ENCODE peak calls at places on chromosomes 12 and 14, in six cellular contexts. One of them, this sample, is unnamed.
A peak's percentile ranks its signal among the peaks of the same experiment; 100 is the strongest.

GRCh38 chr14:70096866-70097265 is 91.9 kb downstream of the SLC8A3 start:
- DNase-seq in activated CD8-positive, alpha-beta T cell treated with anti-CD3 and anti-CD28 coated beads, Interleukin-2, amount 10 ng/mL, durations not matched to agents 7 days and 5 days: no peak
- DNase-seq in A549: peak; percentile 13
- DNase-seq in cardiac muscle cell: peak; percentile 32
- DNase-seq in anterior cingulate cortex: no peak
- DNase-seq in DMS153: no peak
- DNase-seq in this sample: no peak

GRCh38 chr12:32402170-32402569 is 2.8 kb downstream of the FGD4 start:
- DNase-seq in activated CD8-positive, alpha-beta T cell treated with anti-CD3 and anti-CD28 coated beads, Interleukin-2, amount 10 ng/mL, durations not matched to agents 7 days and 5 days: no peak
- DNase-seq in A549: no peak
- DNase-seq in cardiac muscle cell: no peak
- DNase-seq in anterior cingulate cortex: no peak
- DNase-seq in DMS153: no peak
- DNase-seq in this sample: no peak

GRCh38 chr14:99183311-99183710 is 88.7 kb downstream of the BCL11B start:
- DNase-seq in activated CD8-positive, alpha-beta T cell treated with anti-CD3 and anti-CD28 coated beads, Interleukin-2, amount 10 ng/mL, durations not matched to agents 7 days and 5 days: no peak
- DNase-seq in A549: no peak
- DNase-seq in cardiac muscle cell: no peak
- DNase-seq in anterior cingulate cortex: no peak
- DNase-seq in DMS153: no peak
- DNase-seq in this sample: no peak

GRCh38 chr14:104532191-104532555 is 47.4 kb upstream of the C14orf180 start:
- DNase-seq in activated CD8-positive, alpha-beta T cell treated with anti-CD3 and anti-CD28 coated beads, Interleukin-2, amount 10 ng/mL, durations not matched to agents 7 days and 5 days: no peak
- DNase-seq in A549: no peak
- DNase-seq in cardiac muscle cell: no peak
- DNase-seq in anterior cingulate cortex: no peak
- DNase-seq in DMS153: no peak
- DNase-seq in this sample: no peak

GRCh38 chr14:74685054-74685453 is 27.8 kb downstream of the AREL1 start:
- DNase-seq in activated CD8-positive, alpha-beta T cell treated with anti-CD3 and anti-CD28 coated beads, Interleukin-2, amount 10 ng/mL, durations not matched to agents 7 days and 5 days: no peak
- DNase-seq in A549: no peak
- DNase-seq in cardiac muscle cell: no peak
- DNase-seq in anterior cingulate cortex: no peak
- DNase-seq in DMS153: no peak
- DNase-seq in this sample: no peak

GRCh38 chr12:124174406-124174805 is 120.5 kb upstream of the RFLNA start:
- DNase-seq in activated CD8-positive, alpha-beta T cell treated with anti-CD3 and anti-CD28 coated beads, Interleukin-2, amount 10 ng/mL, durations not matched to agents 7 days and 5 days: no peak
- DNase-seq in A549: no peak
- DNase-seq in cardiac muscle cell: peak; percentile 58
- DNase-seq in anterior cingulate cortex: no peak
- DNase-seq in DMS153: no peak
- DNase-seq in this sample: no peak

GRCh38 chr12:128083132-128083729 is 183.7 kb upstream of the TMEM132C start:
- DNase-seq in activated CD8-positive, alpha-beta T cell treated with anti-CD3 and anti-CD28 coated beads, Interleukin-2, amount 10 ng/mL, durations not matched to agents 7 days and 5 days: no peak
- DNase-seq in A549: no peak
- DNase-seq in cardiac muscle cell: no peak
- DNase-seq in anterior cingulate cortex: no peak
- DNase-seq in DMS153: no peak
- DNase-seq in this sample: no peak

GRCh38 chr12:29519585-29520182 is 22.2 kb upstream of the OVCH1 start:
- DNase-seq in activated CD8-positive, alpha-beta T cell treated with anti-CD3 and anti-CD28 coated beads, Interleukin-2, amount 10 ng/mL, durations not matched to agents 7 days and 5 days: peak; percentile 38
- DNase-seq in A549: peak; percentile 8
- DNase-seq in cardiac muscle cell: peak; percentile 79
- DNase-seq in anterior cingulate cortex: no peak
- DNase-seq in DMS153: no peak
- DNase-seq in this sample: no peak